ENCODE peak calls at places on chromosomes 12 and 14, in nine cellular contexts. Q, Z, Y, W, H, K, I, N and C are unnamed samples.

GRCh38 chr14:75486317-75486716 is 36.0 kb upstream of the BATF start:
- DNase-seq in K (no peak), Q (no peak), N (no peak), Z (no peak), I (no peak), H (no peak), W (no peak), Y (no peak), C (no peak)

GRCh38 chr12:52604859-52605258 is 3.6 kb upstream of the KRT72 start:
- DNase-seq in W (no peak), Y (no peak), K (no peak), Q (no peak), H (no peak), Z (peak), N (no peak), I (no peak), C (peak)

GRCh38 chr12:123043536-123044001 is 63.1 kb downstream of the ARL6IP4 start:
- DNase-seq in H (peak), Z (no peak), I (peak), Q (peak), K (peak), N (peak), Y (no peak), W (peak), C (peak)

GRCh38 chr14:54579606-54580005 is 12.7 kb downstream of the SAMD4A start:
- DNase-seq in Q (peak), H (no peak), I (no peak), W (no peak), N (no peak), Z (no peak), Y (no peak), K (no peak), C (no peak)

GRCh38 chr12:47038270-47038748 is 41.1 kb upstream of the PCED1B start:
- DNase-seq in Y (no peak), K (no peak), N (no peak), Z (no peak), W (no peak), I (no peak), Q (peak), H (no peak), C (peak)

GRCh38 chr12:22415342-22416309 is 81.1 kb upstream of the ST8SIA1 start:
- DNase-seq in Q (peak), H (no peak), N (peak), Y (no peak), I (no peak), Z (no peak), K (no peak), W (no peak), C (peak)

GRCh38 chr12:57887631-57888406 is 41.3 kb upstream of the CTDSP2 start:
- DNase-seq in W (no peak), H (no peak), K (peak), Y (no peak), I (no peak), N (peak), Z (no peak), Q (peak), C (no peak)

GRCh38 chr12:13258212-13258611 is 61.7 kb downstream of the EMP1 start:
- DNase-seq in N (no peak), W (peak), H (no peak), Z (no peak), Y (no peak), Q (no peak), K (peak), I (no peak), C (no peak)

GRCh38 chr12:67742461-67742860 is 93.9 kb downstream of the DYRK2 start:
- DNase-seq in N (no peak), H (no peak), I (no peak), Q (peak), K (no peak), Y (no peak), Z (no peak), W (no peak), C (no peak)

GRCh38 chr12:115710104-115710564 is 567.4 kb downstream of the MED13L start:
- DNase-seq in I (no peak), N (peak), Y (no peak), W (no peak), H (no peak), K (no peak), Q (peak), Z (no peak), C (no peak)

GRCh38 chr14:71403673-71404072 is 496.4 kb downstream of the PCNX1 start:
- DNase-seq in N (no peak), K (peak), Q (peak), I (no peak), Y (no peak), W (no peak), Z (no peak), H (peak), C (no peak)

GRCh38 chr12:3683670-3684069 is 69.2 kb downstream of the CRACR2A start:
- DNase-seq in Z (no peak), W (no peak), Q (peak), Y (no peak), N (no peak), I (no peak), K (no peak), H (no peak), C (no peak)

GRCh38 chr14:85824526-85824925 is 294.6 kb downstream of the FLRT2 start:
- DNase-seq in Q (no peak), I (no peak), Y (no peak), W (peak), Z (no peak), H (no peak), N (no peak), K (peak), C (no peak)

GRCh38 chr12:64968989-64969819 is 144.8 kb downstream of the TBC1D30 start:
- DNase-seq in Q (peak), Y (no peak), I (no peak), N (peak), W (peak), K (no peak), Z (no peak), H (no peak), C (peak)

GRCh38 chr14:101581806-101582205 is 20.5 kb downstream of the DIO3 start:
- DNase-seq in H (no peak), K (no peak), N (no peak), Y (no peak), I (no peak), Q (no peak), W (no peak), Z (no peak), C (no peak)

GRCh38 chr12:114799574-114800487 is 115.9 kb upstream of the TBX3 start:
- DNase-seq in Q (peak), Y (no peak), I (no peak), W (peak), K (no peak), Z (peak), H (no peak), N (peak), C (no peak)